ENCODE peak calls at places on chromosomes 1 and 21, in four cellular contexts. One of them, this sample, is unnamed.

GRCh38 chr1:73331726-73332125 is 866.2 kb downstream of the LRRIQ3 start:
- DNase-seq in GM12878: no peak
- DNase-seq in HepG2: no peak
- DNase-seq in K562: no peak
- DNase-seq in this sample: no peak

GRCh38 chr1:212949771-212950170 is 570 bp upstream of the VASH2 start:
- DNase-seq in K562: no peak
- DNase-seq in GM12878: no peak
- DNase-seq in HepG2: no peak
- DNase-seq in this sample: no peak

GRCh38 chr1:109807822-109808680 is 44.3 kb upstream of the EPS8L3 start:
- DNase-seq in GM12878: no peak
- DNase-seq in HepG2: no peak
- DNase-seq in K562: no peak
- DNase-seq in this sample: no peak

GRCh38 chr1:27594542-27595510 is 9.1 kb downstream of the AHDC1 start:
- DNase-seq in K562: no peak
- DNase-seq in HepG2: no peak
- DNase-seq in GM12878: no peak
- DNase-seq in this sample: no peak

GRCh38 chr1:204791453-204792366 is 79.0 kb upstream of the NFASC start:
- DNase-seq in GM12878: no peak
- DNase-seq in K562: peak; percentile 90
- DNase-seq in HepG2: peak; percentile 24
- DNase-seq in this sample: peak; percentile 46

GRCh38 chr1:94973271-94973922 is 46.5 kb upstream of the CNN3 start:
- DNase-seq in GM12878: no peak
- DNase-seq in HepG2: no peak
- DNase-seq in K562: no peak
- DNase-seq in this sample: no peak

GRCh38 chr1:226511296-226511695 is 37.3 kb upstream of the STUM start:
- DNase-seq in HepG2: no peak
- DNase-seq in K562: no peak
- DNase-seq in GM12878: no peak
- DNase-seq in this sample: no peak

GRCh38 chr1:189782280-189782679 is 695.4 kb downstream of the BRINP3 start:
- DNase-seq in HepG2: no peak
- DNase-seq in GM12878: no peak
- DNase-seq in K562: no peak
- DNase-seq in this sample: no peak

GRCh38 chr1:231241751-231242150 is 739 bp downstream of the GNPAT start:
- DNase-seq in GM12878: no peak
- DNase-seq in HepG2: no peak
- DNase-seq in K562: peak; percentile 42
- DNase-seq in this sample: peak; percentile 22

GRCh38 chr1:89953072-89953626 is 41.8 kb upstream of the ZNF326 start:
- DNase-seq in K562: peak; percentile 54
- DNase-seq in HepG2: peak; percentile 49
- DNase-seq in GM12878: peak; percentile 33
- DNase-seq in this sample: peak; percentile 42

GRCh38 chr1:202848191-202848542 is 37.4 kb downstream of the PCAT6 start:
- DNase-seq in GM12878: peak; percentile 19
- DNase-seq in K562: no peak
- DNase-seq in HepG2: no peak
- DNase-seq in this sample: no peak

GRCh38 chr1:234535763-234536515 is 57.0 kb upstream of the TARBP1 start:
- DNase-seq in K562: no peak
- DNase-seq in HepG2: no peak
- DNase-seq in GM12878: no peak
- DNase-seq in this sample: peak; percentile 83

DNA sequence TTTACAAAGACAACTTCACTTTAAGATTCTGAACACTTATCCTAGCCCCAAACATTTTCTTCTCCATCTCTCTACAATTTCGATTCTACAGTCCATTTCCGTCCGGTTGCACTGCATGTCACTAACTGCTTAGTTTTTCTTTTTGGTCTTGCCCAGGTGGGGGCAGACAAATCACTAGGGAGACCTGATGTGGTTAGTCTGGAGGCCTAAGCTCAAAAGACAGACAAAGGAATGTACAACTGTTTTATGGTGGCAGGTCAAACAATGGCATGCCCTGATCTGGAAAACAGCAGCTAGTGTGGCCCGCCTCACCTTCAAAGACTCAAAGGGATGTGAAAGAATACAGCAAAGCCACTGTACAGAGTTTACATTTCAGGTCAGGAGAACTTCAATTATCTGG is 3.8 kb downstream of the ETV3 start:
- DNase-seq in K562: no peak
- DNase-seq in HepG2: no peak
- DNase-seq in GM12878: no peak
- DNase-seq in this sample: no peak
- TF ChIP-seq MAX in K562: no peak
- TF ChIP-seq MAX in HepG2: no peak
- TF ChIP-seq MAX in GM12878: no peak
- TF ChIP-seq MAX in this sample: no peak

DNA sequence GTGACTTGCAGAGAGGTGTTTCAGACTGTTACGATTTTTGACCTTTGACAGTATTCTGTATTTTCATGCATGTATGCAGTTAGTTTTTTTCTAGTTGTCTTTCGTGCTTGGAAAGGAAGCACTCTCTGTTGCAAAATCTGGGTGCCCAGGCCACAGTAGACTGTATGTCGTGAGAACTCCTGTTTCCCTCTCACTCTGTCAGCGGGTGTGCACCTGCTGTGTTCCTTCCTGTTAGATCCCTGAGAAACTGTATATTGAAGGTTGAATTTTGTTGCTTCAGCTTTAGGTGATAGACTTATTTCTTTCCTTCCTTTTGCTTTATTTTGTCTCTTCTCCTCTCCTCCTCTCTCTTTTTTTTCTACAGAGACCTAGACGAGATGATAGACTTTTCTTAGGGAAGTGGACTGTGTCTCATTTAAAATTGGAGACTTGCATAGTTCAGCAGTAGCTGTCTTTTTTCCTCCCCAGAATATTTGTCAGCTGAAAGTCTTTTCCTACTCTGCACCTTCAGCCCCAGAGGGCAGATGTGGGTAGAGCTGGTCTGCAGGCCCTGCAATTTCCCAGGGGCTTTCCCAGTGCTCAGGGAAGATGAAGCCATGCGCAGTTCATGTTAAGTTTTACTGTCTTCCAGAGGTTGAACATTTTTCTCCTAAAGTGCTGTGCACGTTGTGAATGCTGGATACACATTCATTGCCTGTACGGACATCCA is 1.4 kb downstream of the TRAPPC10 start:
- DNase-seq in K562: no peak
- DNase-seq in HepG2: no peak
- DNase-seq in GM12878: peak; percentile 32
- DNase-seq in this sample: peak; percentile 37
- TF ChIP-seq MYC in K562: no peak
- TF ChIP-seq MYC in HepG2: no peak
- TF ChIP-seq MYC in GM12878: no peak
- TF ChIP-seq MYC in this sample: no peak

DNA sequence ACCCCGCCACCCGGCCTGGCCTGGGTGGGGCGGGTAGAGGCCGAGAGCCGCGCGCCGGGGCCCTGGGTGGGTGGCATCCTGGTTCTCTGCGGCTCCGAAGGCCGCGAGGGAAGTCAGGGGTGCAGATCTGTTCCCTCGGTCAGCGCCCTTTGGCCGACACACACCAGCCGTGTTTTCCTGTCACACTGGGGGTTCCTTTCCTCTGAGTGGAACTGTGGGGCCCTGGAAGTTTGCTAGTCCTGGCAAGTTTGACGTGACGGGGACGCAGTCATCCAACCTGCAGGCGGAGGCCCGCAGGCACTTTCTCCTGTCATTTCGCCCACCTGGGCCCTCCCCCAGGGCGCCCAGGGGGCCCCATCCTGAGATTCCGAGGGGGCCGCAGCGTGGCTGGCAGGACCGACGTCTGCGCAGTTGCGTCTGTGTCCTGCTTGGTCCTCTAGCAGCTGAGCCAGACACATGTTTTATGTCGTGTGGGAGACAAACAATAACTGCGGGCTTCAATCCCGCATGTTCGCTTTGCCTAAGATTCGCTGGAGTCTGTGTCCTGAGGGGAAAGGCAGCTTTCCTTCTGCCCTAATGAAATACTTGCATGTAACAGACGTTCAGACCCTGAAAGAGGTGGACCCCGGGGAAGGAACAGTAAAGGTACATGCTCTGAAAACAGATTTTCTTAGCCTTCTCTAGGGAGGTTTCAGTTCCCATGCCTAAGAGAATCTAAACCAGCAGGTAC is 1.5 kb downstream of the FAM163A start:
- DNase-seq in K562: no peak
- DNase-seq in GM12878: no peak
- DNase-seq in HepG2: no peak
- DNase-seq in this sample: no peak
- TF ChIP-seq EZH2 in K562: no peak
- TF ChIP-seq EZH2 in GM12878: no peak
- TF ChIP-seq EZH2 in HepG2: no peak
- TF ChIP-seq EZH2 in this sample: peak; percentile 42

GRCh38 chr1:14941865-14942264 is 211.7 kb upstream of the TMEM51 start:
- DNase-seq in K562: no peak
- DNase-seq in HepG2: no peak
- DNase-seq in GM12878: no peak
- DNase-seq in this sample: no peak
- TF ChIP-seq MAX in K562: no peak
- TF ChIP-seq MAX in HepG2: no peak
- TF ChIP-seq MAX in GM12878: no peak
- TF ChIP-seq MAX in this sample: no peak

GRCh38 chr1:93774707-93775106 is 93.1 kb upstream of the BCAR3 start:
- DNase-seq in GM12878: no peak
- DNase-seq in HepG2: no peak
- DNase-seq in K562: no peak
- DNase-seq in this sample: no peak

GRCh38 chr1:93773049-93773838 is 91.6 kb upstream of the BCAR3 start:
- DNase-seq in HepG2: no peak
- DNase-seq in GM12878: no peak
- DNase-seq in K562: no peak
- DNase-seq in this sample: no peak

GRCh38 chr1:93770640-93771039 is 89.0 kb upstream of the BCAR3 start:
- DNase-seq in GM12878: no peak
- DNase-seq in K562: no peak
- DNase-seq in HepG2: no peak
- DNase-seq in this sample: no peak

GRCh38 chr1:93769767-93770166 is 88.1 kb upstream of the BCAR3 start:
- DNase-seq in GM12878: no peak
- DNase-seq in K562: no peak
- DNase-seq in HepG2: no peak
- DNase-seq in this sample: no peak

GRCh38 chr1:93771843-93772242 is 90.2 kb upstream of the BCAR3 start:
- DNase-seq in HepG2: no peak
- DNase-seq in K562: no peak
- DNase-seq in GM12878: no peak
- DNase-seq in this sample: no peak
- TF ChIP-seq MYC in HepG2: no peak
- TF ChIP-seq MYC in K562: no peak
- TF ChIP-seq MYC in GM12878: no peak
- TF ChIP-seq MYC in this sample: no peak

GRCh38 chr1:57421366-57421765 is 2.5 kb downstream of the DAB1 start:
- DNase-seq in K562: no peak
- DNase-seq in GM12878: no peak
- DNase-seq in HepG2: no peak
- DNase-seq in this sample: no peak

GRCh38 chr1:57424231-57425027 is 569 bp upstream of the DAB1 start:
- DNase-seq in K562: no peak
- DNase-seq in HepG2: peak; percentile 9
- DNase-seq in GM12878: no peak
- DNase-seq in this sample: no peak

GRCh38 chr1:57422271-57423134 is 1.4 kb downstream of the DAB1 start:
- DNase-seq in GM12878: no peak
- DNase-seq in K562: no peak
- DNase-seq in HepG2: no peak
- DNase-seq in this sample: no peak

DNA sequence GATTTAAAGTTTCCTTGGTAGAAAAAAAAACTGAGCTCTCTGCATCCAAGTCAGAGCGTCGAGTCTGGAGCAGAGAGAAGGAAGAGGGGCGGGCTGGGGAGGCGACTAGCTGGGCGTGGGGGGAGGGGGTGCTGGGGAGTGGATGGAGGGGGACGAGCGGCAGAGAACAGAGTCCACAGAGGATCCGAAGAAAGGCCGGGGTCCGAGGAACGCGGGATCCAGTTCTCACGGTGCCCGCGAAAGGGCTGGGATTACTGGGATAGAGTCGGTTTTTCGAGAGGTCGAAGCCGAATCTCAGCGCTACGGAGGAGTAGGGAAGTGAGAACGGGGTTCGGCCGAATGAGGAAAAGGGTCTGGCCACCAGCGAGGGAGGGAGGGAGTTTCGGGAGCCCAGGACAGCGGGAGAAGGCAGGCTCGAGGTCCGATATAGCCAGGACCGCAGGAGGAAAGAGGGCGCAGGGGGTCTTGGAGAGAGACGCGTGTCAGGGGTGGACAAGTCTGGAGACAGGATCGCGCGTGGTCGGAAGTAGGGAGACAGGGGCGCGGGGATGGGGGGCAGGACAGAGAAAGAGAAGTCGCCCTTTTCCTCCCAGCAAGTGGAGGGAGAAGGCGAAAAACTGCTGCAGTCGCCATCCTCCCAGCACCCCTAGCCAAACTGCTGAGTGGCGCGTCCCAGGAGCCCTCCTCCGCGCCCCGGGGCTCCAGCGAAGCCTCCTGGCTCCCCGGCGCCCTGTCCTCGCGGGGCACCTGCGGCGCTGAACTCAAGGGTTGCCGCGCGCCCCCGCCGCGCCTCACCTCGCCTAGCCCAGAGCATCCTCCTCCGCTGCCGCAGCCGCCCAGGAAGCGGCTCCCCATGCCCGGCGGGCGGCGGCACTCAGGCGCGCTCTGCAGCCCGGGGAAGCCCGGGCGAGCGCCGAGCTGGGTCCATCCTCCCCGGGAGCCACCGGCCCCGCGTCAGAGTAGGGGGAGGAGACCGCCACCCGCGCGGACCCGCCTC is at the start of gene DAB1:
- DNase-seq in GM12878: no peak
- DNase-seq in K562: no peak
- DNase-seq in HepG2: no peak
- DNase-seq in this sample: no peak
- TF ChIP-seq EZH2 in GM12878: no peak
- TF ChIP-seq EZH2 in K562: no peak
- TF ChIP-seq EZH2 in HepG2: no peak
- TF ChIP-seq EZH2 in this sample: peak; percentile 66

DNA sequence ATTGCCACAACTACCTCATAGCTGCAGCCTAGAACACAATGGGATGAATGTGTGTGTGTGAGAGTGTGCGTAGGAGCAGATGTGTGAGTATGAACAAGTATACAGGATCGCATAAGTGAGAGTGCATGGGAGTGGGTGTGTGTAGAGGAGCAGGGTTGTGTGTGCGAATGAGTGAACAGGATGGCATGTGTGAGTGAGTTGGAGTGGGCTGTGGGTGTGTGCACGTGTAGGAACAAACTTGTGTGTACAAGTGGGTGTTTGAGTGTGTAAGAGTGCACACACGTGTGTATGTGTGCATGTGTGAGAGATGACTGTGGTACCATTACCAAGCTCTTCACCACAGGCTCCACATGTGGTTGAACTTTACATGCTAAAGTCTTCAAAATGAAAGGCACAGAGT is 175.4 kb upstream of the EDN2 start:
- DNase-seq in GM12878: no peak
- DNase-seq in K562: no peak
- DNase-seq in HepG2: no peak
- DNase-seq in this sample: no peak
- TF ChIP-seq MAX in GM12878: no peak
- TF ChIP-seq MAX in K562: no peak
- TF ChIP-seq MAX in HepG2: no peak
- TF ChIP-seq MAX in this sample: no peak